ENCODE peak calls at places on chromosomes 1 and 21, in nine cellular contexts. N is bronchial epithelial cell, P is breast epithelium, E is heart left ventricle, Y is fibroblast of lung, R is WERI-Rb-1, J is cardiac fibroblast, Z is nephron progenitor cell, C is IMR-90. O is an unnamed sample.

GRCh38 chr1:204578867-204579664 is 62.9 kb downstream of the MDM4 start:
- DNase-seq in N (no peak), P (no peak), E (peak; percentile 33), Y (no peak), R (peak; percentile 76), J (peak; percentile 69), Z (peak; percentile 34), C (no peak), O (no peak)

GRCh38 chr1:46646844-46647243 is 21.3 kb downstream of the ATPAF1 start:
- DNase-seq in N (no peak), P (no peak), E (no peak), Y (peak; percentile 88), R (no peak), J (no peak), Z (no peak), C (peak; percentile 47), O (no peak)

GRCh38 chr1:91592716-91593477 is 92.2 kb downstream of the CDC7 start:
- DNase-seq in N (no peak), P (no peak), E (no peak), Y (no peak), R (no peak), J (no peak), Z (no peak), C (no peak), O (no peak)

GRCh38 chr1:216531308-216532239 is 108.3 kb upstream of the USH2A start:
- DNase-seq in N (peak; percentile 12), P (no peak), E (no peak), Y (peak; percentile 22), R (no peak), J (peak; percentile 45), Z (no peak), C (peak; percentile 41), O (no peak)

GRCh38 chr1:156480411-156481192 is 20.0 kb downstream of the MEF2D start:
- DNase-seq in N (no peak), P (no peak), E (peak; percentile 77), Y (no peak), R (peak; percentile 93), J (peak; percentile 59), Z (peak; percentile 78), C (peak; percentile 50), O (peak; percentile 33)

GRCh38 chr1:65456481-65456880 is 36.0 kb downstream of the LEPR start:
- DNase-seq in N (no peak), P (no peak), E (no peak), Y (no peak), R (no peak), J (no peak), Z (no peak), C (no peak), O (no peak)

GRCh38 chr1:155062151-155062686 is 1.3 kb upstream of the EFNA4 start:
- DNase-seq in N (no peak), P (no peak), E (no peak), Y (no peak), R (peak; percentile 61), J (no peak), Z (peak; percentile 73), C (no peak), O (no peak)

GRCh38 chr1:11376981-11377583 is 101.9 kb upstream of the DISP3 start:
- DNase-seq in N (no peak), P (peak; percentile 40), E (no peak), Y (no peak), R (peak; percentile 51), J (no peak), Z (no peak), C (no peak), O (no peak)

GRCh38 chr1:240385551-240385950 is 226.4 kb downstream of the GREM2 start:
- DNase-seq in N (no peak), P (no peak), E (no peak), Y (no peak), R (no peak), J (no peak), Z (no peak), C (no peak), O (peak; percentile 26)

GRCh38 chr1:238113222-238113621 is 222.5 kb upstream of the ZP4 start:
- DNase-seq in N (no peak), P (no peak), E (no peak), Y (no peak), R (no peak), J (no peak), Z (no peak), C (no peak), O (no peak)

GRCh38 chr21:46409641-46410406 is 48.9 kb upstream of the DIP2A start:
- DNase-seq in N (no peak), P (no peak), E (no peak), Y (no peak), R (no peak), J (no peak), Z (no peak), C (no peak), O (no peak)

GRCh38 chr1:9703681-9704080 is 52.1 kb downstream of the PIK3CD start:
- DNase-seq in N (no peak), P (no peak), E (no peak), Y (no peak), R (no peak), J (no peak), Z (no peak), C (no peak), O (no peak)

GRCh38 chr1:197994907-197995407 is 77.8 kb downstream of the LHX9 start:
- DNase-seq in N (peak; percentile 84), P (no peak), E (no peak), Y (no peak), R (no peak), J (no peak), Z (no peak), C (peak; percentile 2), O (no peak)

GRCh38 chr1:43285269-43285986 is at the start of gene C1orf210:
- DNase-seq in N (peak; percentile 85), P (peak; percentile 91), E (no peak), Y (no peak), R (no peak), J (no peak), Z (peak; percentile 30), C (no peak), O (peak; percentile 81)

GRCh38 chr1:162629651-162630050 is 2.6 kb upstream of the DDR2 start:
- DNase-seq in N (no peak), P (no peak), E (no peak), Y (peak; percentile 75), R (no peak), J (peak; percentile 70), Z (no peak), C (peak; percentile 81), O (peak; percentile 42)

GRCh38 chr1:225822655-225823403 is 12.9 kb downstream of the EPHX1 start:
- DNase-seq in N (no peak), P (no peak), E (no peak), Y (no peak), R (no peak), J (no peak), Z (no peak), C (no peak), O (no peak)

GRCh38 chr1:225825078-225825477 is 15.2 kb downstream of the EPHX1 start:
- DNase-seq in N (no peak), P (no peak), E (no peak), Y (no peak), R (no peak), J (no peak), Z (no peak), C (no peak), O (no peak)

GRCh38 chr1:225825606-225826005 is 15.7 kb downstream of the EPHX1 start:
- DNase-seq in N (no peak), P (no peak), E (no peak), Y (no peak), R (no peak), J (no peak), Z (peak; percentile 36), C (no peak), O (no peak)

GRCh38 chr1:225823811-225824261 is 13.9 kb downstream of the EPHX1 start:
- DNase-seq in N (no peak), P (no peak), E (no peak), Y (no peak), R (no peak), J (no peak), Z (no peak), C (no peak), O (no peak)

GRCh38 chr1:225824522-225824921 is 14.6 kb downstream of the EPHX1 start:
- DNase-seq in N (no peak), P (no peak), E (no peak), Y (no peak), R (peak; percentile 25), J (no peak), Z (no peak), C (no peak), O (no peak)
- TF ChIP-seq CTCF in N (no peak), P (no peak), E (no peak), Y (no peak), R (no peak), J (no peak), Z (no peak), C (no peak), O (no peak)

GRCh38 chr1:241985787-241986186 is 13.1 kb downstream of the MAP1LC3C start:
- DNase-seq in N (peak; percentile 18), P (no peak), E (no peak), Y (peak; percentile 34), R (peak; percentile 70), J (peak; percentile 46), Z (peak; percentile 39), C (peak; percentile 34), O (peak; percentile 80)
- TF ChIP-seq CTCF in N (peak; percentile 17), P (no peak), E (peak; percentile 18), Y (peak; percentile 50), R (peak; percentile 71), J (peak; percentile 64), Z (peak; percentile 58), C (peak; percentile 35), O (peak; percentile 56)

DNA sequence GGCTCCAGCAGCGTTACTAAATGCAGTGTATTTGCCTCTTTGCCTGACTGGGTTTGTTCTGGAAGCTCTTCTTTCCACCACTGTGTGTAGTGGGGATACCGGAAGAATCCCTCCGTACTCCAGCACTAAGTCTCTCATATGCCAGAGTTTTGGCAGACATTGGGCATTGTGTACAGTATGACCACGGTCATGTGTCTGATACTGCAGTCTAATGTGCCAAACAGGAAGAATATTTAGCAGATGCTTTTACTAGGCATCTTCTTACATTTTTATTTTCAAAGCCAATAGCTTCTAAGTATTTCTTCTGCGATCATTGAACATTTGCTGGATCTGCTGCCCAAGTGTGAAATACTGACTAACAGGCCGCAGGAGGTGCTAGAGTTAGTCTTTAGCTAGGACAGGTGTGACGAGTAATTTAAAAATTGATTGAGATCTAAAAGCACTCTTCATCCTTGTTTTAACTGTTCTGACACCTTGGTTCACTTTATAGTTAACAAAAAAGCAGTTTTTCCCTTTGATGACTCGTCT is 658 bp upstream of the FAM78B start:
- DNase-seq in N (no peak), P (no peak), E (no peak), Y (no peak), R (no peak), J (no peak), Z (no peak), C (no peak), O (no peak)
- TF ChIP-seq CTCF in N (no peak), P (no peak), E (no peak), Y (no peak), R (no peak), J (no peak), Z (no peak), C (no peak), O (no peak)

GRCh38 chr1:62744594-62745577 is 39.0 kb upstream of the ATG4C start:
- DNase-seq in N (no peak), P (no peak), E (no peak), Y (no peak), R (no peak), J (peak; percentile 43), Z (no peak), C (no peak), O (no peak)

GRCh38 chr1:62746086-62746808 is 37.7 kb upstream of the ATG4C start:
- DNase-seq in N (peak; percentile 59), P (no peak), E (no peak), Y (peak; percentile 55), R (no peak), J (peak; percentile 76), Z (no peak), C (peak; percentile 70), O (peak; percentile 58)

GRCh38 chr1:62746809-62747138 is 37.2 kb upstream of the ATG4C start:
- DNase-seq in N (no peak), P (no peak), E (no peak), Y (no peak), R (no peak), J (no peak), Z (no peak), C (no peak), O (no peak)
- TF ChIP-seq CTCF in N (no peak), P (no peak), E (no peak), Y (no peak), R (no peak), J (no peak), Z (no peak), C (no peak), O (no peak)